ENCODE peak calls at places on chromosomes 11 and 22, in eight cellular contexts. Y is CD14-positive monocyte, M is BE2C, A is AG10803, U is PC-9, O is A549, I is transverse colon, N is BJ. V is an unnamed sample.

GRCh38 chr11:128497057-128497957 is 90.1 kb downstream of the ETS1 start:
- DNase-seq in O (peak), N (peak), U (peak), M (no peak), A (peak), Y (no peak), I (no peak), V (peak)

GRCh38 chr22:26903030-26903856 is 245.9 kb downstream of the MIAT start:
- DNase-seq in O (no peak), U (no peak), A (no peak), I (peak), M (no peak), Y (no peak), N (no peak), V (no peak)

GRCh38 chr11:35555238-35555887 is 29.9 kb upstream of the PAMR1 start:
- DNase-seq in Y (no peak), I (no peak), U (no peak), O (no peak), A (peak), N (no peak), M (no peak), V (no peak)

GRCh38 chr11:123742334-123742733 is 874 bp upstream of the ZNF202 start:
- DNase-seq in U (no peak), I (no peak), M (no peak), N (no peak), A (no peak), O (no peak), Y (no peak), V (no peak)

GRCh38 chr11:114134870-114135269 is 75.4 kb downstream of the ZBTB16 start:
- DNase-seq in N (peak), O (no peak), I (peak), U (no peak), A (peak), M (no peak), Y (no peak), V (no peak)

GRCh38 chr11:103284260-103284659 is 175.0 kb downstream of the DYNC2H1 start:
- DNase-seq in O (no peak), N (no peak), A (no peak), I (no peak), U (no peak), Y (no peak), M (no peak), V (no peak)

GRCh38 chr22:39913321-39913720 is 12.4 kb downstream of the GRAP2 start:
- DNase-seq in Y (no peak), A (no peak), U (no peak), O (no peak), M (no peak), N (no peak), I (no peak), V (peak)

GRCh38 chr22:50340157-50340879 is 2.8 kb upstream of the PPP6R2 start:
- DNase-seq in Y (no peak), M (peak), I (no peak), U (peak), A (peak), O (peak), N (no peak), V (no peak)

GRCh38 chr11:105673089-105673488 is 63.2 kb downstream of the GRIA4 start:
- DNase-seq in I (no peak), Y (no peak), O (peak), M (no peak), N (no peak), A (peak), U (peak), V (peak)

GRCh38 chr11:32615422-32615821 is 31.8 kb downstream of the EIF3M start:
- DNase-seq in M (no peak), I (no peak), N (no peak), Y (no peak), U (no peak), A (peak), O (peak), V (no peak)
- TF ChIP-seq CTCF in M (peak), I (no peak), N (peak), Y (peak), U (peak), A (peak), O (peak), V (peak)

GRCh38 chr22:22348127-22348814 is 103.7 kb downstream of the VPREB1 start:
- DNase-seq in N (no peak), I (no peak), Y (no peak), U (no peak), O (peak), M (no peak), A (no peak), V (no peak)
- TF ChIP-seq CTCF in N (peak), I (no peak), Y (no peak), U (no peak), O (no peak), M (peak), A (peak), V (peak)

GRCh38 chr11:69213964-69214363 is 58.2 kb downstream of the SMIM38 start:
- DNase-seq in I (no peak), Y (no peak), U (no peak), A (no peak), N (no peak), M (no peak), O (no peak), V (no peak)

GRCh38 chr11:69210660-69211035 is 54.9 kb downstream of the SMIM38 start:
- DNase-seq in A (no peak), Y (no peak), O (no peak), M (no peak), U (no peak), N (no peak), I (no peak), V (no peak)

GRCh38 chr11:69213315-69213714 is 57.6 kb downstream of the SMIM38 start:
- DNase-seq in M (no peak), I (no peak), O (no peak), A (no peak), U (no peak), Y (no peak), N (no peak), V (no peak)

GRCh38 chr11:69211540-69212120 is 55.9 kb downstream of the SMIM38 start:
- DNase-seq in I (no peak), O (no peak), A (no peak), N (no peak), U (no peak), Y (no peak), M (no peak), V (no peak)

DNA sequence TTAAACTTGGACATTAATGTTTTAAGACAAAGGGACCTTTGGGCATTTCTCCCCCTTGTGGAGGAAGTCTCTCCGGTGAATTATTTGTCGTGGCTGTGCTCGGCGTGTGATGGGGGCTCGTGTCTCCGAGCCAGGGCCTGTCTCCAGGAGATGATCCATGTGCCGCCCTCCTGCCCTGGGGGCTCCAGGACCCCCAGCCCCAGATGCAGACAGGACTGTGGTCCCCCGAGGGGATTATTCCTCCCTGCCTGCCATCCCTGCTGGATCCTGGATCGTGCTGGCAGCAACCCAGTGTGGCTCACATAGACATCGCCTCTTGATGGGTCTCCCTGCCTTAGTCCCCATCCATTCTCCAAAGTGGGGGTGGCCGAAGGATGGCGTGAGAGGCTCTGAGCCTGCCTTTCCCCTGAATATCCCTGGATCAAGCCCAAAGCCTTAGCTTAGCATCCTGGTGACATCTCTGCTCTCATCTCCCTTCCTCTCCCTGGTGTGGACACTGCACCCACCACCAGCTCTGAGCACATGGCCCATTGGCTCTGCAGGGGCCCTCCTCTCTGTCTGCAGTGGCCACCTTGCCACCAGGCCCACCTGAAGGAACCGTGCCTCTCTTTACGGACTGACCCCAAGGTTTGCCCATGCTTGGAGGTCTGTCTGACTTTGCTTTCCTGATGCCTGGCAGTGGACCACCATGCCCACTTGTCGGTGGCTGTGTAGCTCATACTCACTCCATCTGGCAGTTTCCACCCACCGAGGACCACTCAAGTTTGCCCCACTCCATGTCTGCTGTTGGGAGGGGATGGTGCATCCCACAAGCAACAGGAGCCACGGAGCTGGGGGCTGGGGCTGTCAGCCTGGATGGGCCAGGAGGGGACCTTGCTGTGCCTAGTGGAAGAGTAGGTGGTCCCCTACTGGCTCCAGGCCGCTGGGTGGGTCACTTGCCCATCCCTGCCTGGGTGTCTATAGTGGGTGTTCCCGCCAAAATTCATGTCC is 56.7 kb downstream of the SMIM38 start:
- DNase-seq in I (no peak), N (no peak), U (no peak), Y (no peak), M (peak), O (no peak), A (no peak), V (no peak)
- TF ChIP-seq CTCF in I (no peak), N (peak), U (no peak), Y (no peak), M (peak), O (peak), A (peak), V (peak)

GRCh38 chr11:126408901-126409670 is 53.6 kb downstream of the ST3GAL4 start:
- DNase-seq in N (no peak), U (no peak), Y (no peak), I (no peak), M (no peak), O (no peak), A (no peak), V (no peak)
- TF ChIP-seq CTCF in N (no peak), U (no peak), Y (no peak), I (no peak), M (no peak), O (no peak), A (no peak), V (no peak)

V was measured in retinal pigment epithelial cell.